ENCODE peak calls at places on chromosomes 4 and X, in seven cellular contexts. One of them, this sample, is unnamed.

GRCh38 chr4:8470451-8471024 is 30.0 kb downstream of the TRMT44 start:
- DNase-seq in AG04450: no peak
- DNase-seq in B cell: no peak
- DNase-seq in A549: no peak
- DNase-seq in mucosa of descending colon: no peak
- DNase-seq in activated naive CD4-positive, alpha-beta T cell: no peak
- DNase-seq in ACHN: no peak
- DNase-seq in this sample: no peak

GRCh38 chr4:112185740-112186670 is 40.8 kb downstream of the FAM241A start:
- DNase-seq in A549: no peak
- DNase-seq in AG04450: no peak
- DNase-seq in ACHN: no peak
- DNase-seq in activated naive CD4-positive, alpha-beta T cell: no peak
- DNase-seq in mucosa of descending colon: no peak
- DNase-seq in B cell: no peak
- DNase-seq in this sample: no peak

GRCh38 chr4:105978684-105979296 is 83.5 kb downstream of the NPNT start:
- DNase-seq in AG04450: no peak
- DNase-seq in mucosa of descending colon: no peak
- DNase-seq in B cell: no peak
- DNase-seq in activated naive CD4-positive, alpha-beta T cell: no peak
- DNase-seq in ACHN: peak; percentile 62
- DNase-seq in A549: no peak
- DNase-seq in this sample: no peak

GRCh38 chr4:2937146-2937857 is 25.9 kb downstream of the NOP14 start:
- DNase-seq in ACHN: peak; percentile 82
- DNase-seq in A549: peak; percentile 29
- DNase-seq in activated naive CD4-positive, alpha-beta T cell: no peak
- DNase-seq in B cell: peak; percentile 41
- DNase-seq in AG04450: no peak
- DNase-seq in mucosa of descending colon: no peak
- DNase-seq in this sample: no peak

GRCh38 chr4:168605411-168605810 is 108.6 kb downstream of the PALLD start:
- DNase-seq in B cell: no peak
- DNase-seq in ACHN: peak; percentile 60
- DNase-seq in AG04450: no peak
- DNase-seq in mucosa of descending colon: no peak
- DNase-seq in activated naive CD4-positive, alpha-beta T cell: no peak
- DNase-seq in A549: peak; percentile 36
- DNase-seq in this sample: no peak

GRCh38 chr4:152536545-152537182 is 772 bp upstream of the FBXW7 start:
- DNase-seq in ACHN: peak; percentile 67
- DNase-seq in AG04450: no peak
- DNase-seq in mucosa of descending colon: peak; percentile 80
- DNase-seq in activated naive CD4-positive, alpha-beta T cell: peak; percentile 23
- DNase-seq in B cell: peak; percentile 85
- DNase-seq in A549: peak; percentile 44
- DNase-seq in this sample: no peak

GRCh38 chr4:38955957-38956356 is 76.3 kb downstream of the TMEM156 start:
- DNase-seq in B cell: no peak
- DNase-seq in ACHN: no peak
- DNase-seq in mucosa of descending colon: no peak
- DNase-seq in A549: no peak
- DNase-seq in AG04450: no peak
- DNase-seq in activated naive CD4-positive, alpha-beta T cell: no peak
- DNase-seq in this sample: no peak

GRCh38 chr4:55125087-55125721 is at the start of gene KDR:
- DNase-seq in ACHN: no peak
- DNase-seq in B cell: no peak
- DNase-seq in AG04450: no peak
- DNase-seq in mucosa of descending colon: no peak
- DNase-seq in A549: no peak
- DNase-seq in activated naive CD4-positive, alpha-beta T cell: no peak
- DNase-seq in this sample: no peak

GRCh38 chrX:125378205-125378604 is 58.5 kb downstream of the TEX13C start:
- DNase-seq in ACHN: peak; percentile 1
- DNase-seq in B cell: no peak
- DNase-seq in activated naive CD4-positive, alpha-beta T cell: no peak
- DNase-seq in A549: no peak
- DNase-seq in AG04450: no peak
- DNase-seq in mucosa of descending colon: no peak
- DNase-seq in this sample: no peak

GRCh38 chr4:177012918-177013545 is 220.3 kb upstream of the VEGFC start:
- DNase-seq in B cell: no peak
- DNase-seq in A549: no peak
- DNase-seq in ACHN: no peak
- DNase-seq in mucosa of descending colon: no peak
- DNase-seq in activated naive CD4-positive, alpha-beta T cell: no peak
- DNase-seq in AG04450: no peak
- DNase-seq in this sample: no peak

GRCh38 chr4:120667102-120667501 is 255.4 kb downstream of the PRDM5 start:
- DNase-seq in ACHN: no peak
- DNase-seq in B cell: no peak
- DNase-seq in mucosa of descending colon: no peak
- DNase-seq in A549: no peak
- DNase-seq in activated naive CD4-positive, alpha-beta T cell: no peak
- DNase-seq in AG04450: no peak
- DNase-seq in this sample: no peak

This sample was measured in brain pericyte.